ENCODE peak calls at places on chromosome 4, in five cellular contexts. Q is K562, B is OCI-LY7, X is SK-N-SH, W is dorsolateral prefrontal cortex. N is an unnamed sample.

GRCh38 chr4:63578383-63578782 is 830.9 kb downstream of the TECRL start:
- DNase-seq in Q (no peak), B (no peak), X (peak), W (no peak), N (no peak)

GRCh38 chr4:151163855-151164254 is 64.4 kb downstream of the RPS3A start:
- DNase-seq in Q (no peak), B (no peak), X (no peak), W (no peak), N (no peak)

GRCh38 chr4:74610491-74610890 is 165.6 kb downstream of the AREG start:
- DNase-seq in Q (no peak), B (no peak), X (no peak), W (no peak), N (no peak)

GRCh38 chr4:156575430-156576073 is 396.0 kb downstream of the PDGFC start:
- DNase-seq in Q (no peak), B (no peak), X (no peak), W (no peak), N (no peak)

GRCh38 chr4:153137168-153137567 is 67.1 kb upstream of the TRIM2 start:
- DNase-seq in Q (no peak), B (no peak), X (no peak), W (no peak), N (no peak)

GRCh38 chr4:4651811-4652609 is 110.2 kb upstream of the STX18 start:
- DNase-seq in Q (peak), B (no peak), X (no peak), W (no peak), N (no peak)

GRCh38 chr4:98170035-98170434 is 26.8 kb upstream of the STPG2 start:
- DNase-seq in Q (no peak), B (no peak), X (no peak), W (no peak), N (no peak)

GRCh38 chr4:70114091-70114490 is 39.9 kb upstream of the PRR27 start:
- DNase-seq in Q (no peak), B (no peak), X (no peak), W (no peak), N (no peak)

GRCh38 chr4:10960386-10960785 is 275.8 kb upstream of the CLNK start:
- DNase-seq in Q (no peak), B (no peak), X (no peak), W (no peak), N (no peak)

DNA sequence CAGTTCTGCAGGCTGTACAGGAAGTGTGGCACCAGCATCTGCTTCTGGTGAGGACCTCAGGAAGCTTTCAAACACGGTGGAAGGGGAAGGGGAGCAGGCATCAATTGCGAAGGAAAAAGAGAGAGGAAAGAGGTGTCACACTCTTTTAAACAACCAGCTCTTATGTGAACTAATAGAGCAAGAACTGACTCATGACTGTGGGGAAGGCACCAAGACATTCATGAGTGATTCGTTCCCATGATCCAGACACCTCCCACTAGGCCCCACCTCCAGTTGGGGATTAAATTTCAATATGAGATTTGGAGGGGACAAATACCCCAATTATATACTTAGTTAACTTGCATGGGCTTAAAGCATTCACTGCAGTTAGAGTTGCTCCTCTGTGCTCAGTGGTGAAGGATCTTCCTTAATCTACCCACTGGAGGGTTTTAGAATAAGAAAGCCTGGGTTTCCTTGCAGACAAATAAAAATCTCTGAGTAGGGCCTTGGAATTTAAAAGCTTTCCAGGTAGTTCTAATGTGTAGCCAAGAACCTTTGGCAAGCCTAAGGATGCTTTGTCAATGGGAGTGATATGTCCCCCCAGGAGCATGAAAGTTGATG is 60.0 kb downstream of the SYNPO2 start:
- DNase-seq in Q (no peak), B (no peak), X (no peak), W (no peak), N (no peak)
- H3K27ac ChIP-seq in Q (no peak), B (no peak), X (no peak), W (no peak), N (no peak)

DNA sequence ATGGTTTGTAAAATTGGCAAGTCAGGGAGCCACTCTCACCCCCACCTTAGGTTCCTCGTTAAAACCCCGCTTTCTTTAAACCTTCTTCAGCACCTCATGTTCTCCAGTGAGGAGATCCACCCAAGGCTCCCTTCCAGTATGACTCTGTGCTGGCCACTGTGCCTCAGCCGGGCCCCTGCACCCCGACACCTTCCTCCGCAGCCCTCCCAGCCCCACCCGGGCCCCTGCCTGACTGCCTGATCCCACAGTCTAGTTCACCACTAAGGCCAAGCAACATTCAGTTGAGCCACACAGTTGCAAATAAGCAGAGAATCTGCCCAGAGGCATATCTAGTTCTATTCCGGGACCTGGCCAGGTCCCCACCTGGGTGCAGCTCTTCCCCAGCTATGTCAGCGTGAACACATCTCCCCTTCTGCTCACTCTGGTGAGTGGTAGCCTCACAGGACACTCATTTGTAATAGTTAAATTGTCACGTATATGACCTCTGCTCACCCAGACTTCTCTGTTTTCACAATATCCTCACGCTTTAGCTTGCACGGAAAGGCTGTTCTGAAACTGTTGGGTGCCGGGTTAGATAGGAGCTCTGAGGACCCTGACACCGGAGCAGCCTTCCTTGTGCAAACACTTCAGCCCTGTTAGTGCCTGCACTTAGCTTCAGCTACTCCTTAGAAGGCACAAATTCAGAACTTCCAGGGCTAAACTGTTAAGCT is 146.8 kb downstream of the DCTD start:
- DNase-seq in Q (no peak), B (no peak), X (no peak), W (no peak), N (no peak)
- H3K27ac ChIP-seq in Q (no peak), B (no peak), X (no peak), W (no peak), N (no peak)

GRCh38 chr4:768076-768475 is 57.9 kb downstream of the CPLX1 start:
- DNase-seq in Q (no peak), B (no peak), X (no peak), W (no peak), N (no peak)
- H3K27ac ChIP-seq in Q (no peak), B (no peak), X (no peak), W (no peak), N (no peak)

DNA sequence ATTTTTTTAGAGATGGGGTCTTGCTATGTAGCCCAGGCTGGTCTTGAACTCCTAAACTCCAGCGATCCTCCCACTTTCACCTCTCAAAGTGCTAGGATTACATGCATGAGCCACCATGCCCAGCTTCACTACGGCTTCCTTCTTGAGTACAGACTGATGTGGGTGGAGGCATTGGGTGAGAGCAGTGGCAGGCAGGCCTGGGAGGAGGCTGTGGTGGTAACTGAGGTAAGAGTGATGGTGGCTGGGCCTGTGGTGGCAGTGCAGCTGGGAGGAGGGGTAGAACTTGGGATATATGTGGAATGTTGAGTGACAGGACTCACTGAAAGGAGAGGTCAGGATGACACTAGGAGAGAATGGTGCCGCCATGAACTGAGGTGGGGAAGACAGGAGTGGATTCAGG is 80.9 kb downstream of the MED28 start:
- DNase-seq in Q (no peak), B (no peak), X (no peak), W (no peak), N (no peak)
- H3K27ac ChIP-seq in Q (no peak), B (no peak), X (no peak), W (no peak), N (no peak)

DNA sequence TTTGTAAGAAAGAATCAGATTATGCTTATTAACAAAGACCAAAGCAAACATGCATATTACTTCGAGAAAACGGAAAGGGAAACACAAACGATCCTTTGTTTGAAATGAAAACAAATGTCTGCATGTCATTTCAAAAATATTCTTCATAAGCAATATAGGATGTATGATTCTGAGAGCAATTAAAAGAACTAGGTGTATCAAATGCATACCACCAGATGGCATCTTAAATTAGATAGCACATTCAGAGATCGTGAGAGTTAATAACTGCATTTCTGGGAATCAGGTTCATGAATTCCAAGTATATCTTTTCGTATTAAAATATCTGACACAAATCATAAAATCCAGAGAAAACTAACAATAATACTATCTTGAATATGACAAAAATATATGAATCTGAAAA is 159.5 kb downstream of the PPP3CA start:
- DNase-seq in Q (no peak), B (peak), X (no peak), W (no peak), N (peak)
- H3K27ac ChIP-seq in Q (no peak), B (no peak), X (no peak), W (no peak), N (no peak)

GRCh38 chr4:109611045-109611616 is 51.1 kb downstream of the MCUB start:
- DNase-seq in Q (no peak), B (no peak), X (no peak), W (no peak), N (no peak)
- H3K27ac ChIP-seq in Q (no peak), B (no peak), X (no peak), W (peak), N (no peak)

N was measured in CD4-positive, CD25-positive, alpha-beta regulatory T cell.